ENCODE peak calls at places on chromosomes 12 and 14, in four cellular contexts. One of them, this sample, is unnamed.

GRCh38 chr12:50642035-50642451 is 121.9 kb upstream of the ATF1 start:
- DNase-seq in transverse colon: no peak
- DNase-seq in K562: peak; percentile 69
- DNase-seq in A549: peak; percentile 57
- DNase-seq in this sample: no peak

GRCh38 chr12:110073049-110073831 is 24.9 kb upstream of the C12orf76 start:
- DNase-seq in A549: no peak
- DNase-seq in K562: no peak
- DNase-seq in transverse colon: peak; percentile 33
- DNase-seq in this sample: no peak

GRCh38 chr14:22842211-22843122 is 6.1 kb downstream of the MMP14 start:
- DNase-seq in transverse colon: no peak
- DNase-seq in K562: no peak
- DNase-seq in A549: no peak
- DNase-seq in this sample: no peak

GRCh38 chr12:75414671-75415070 is 23.8 kb downstream of the GLIPR1L2 start:
- DNase-seq in transverse colon: no peak
- DNase-seq in A549: no peak
- DNase-seq in K562: no peak
- DNase-seq in this sample: no peak

GRCh38 chr12:22729431-22729830 is 104.5 kb downstream of the ETNK1 start:
- DNase-seq in transverse colon: no peak
- DNase-seq in A549: no peak
- DNase-seq in K562: no peak
- DNase-seq in this sample: no peak

GRCh38 chr14:21501568-21501967 is 9.6 kb downstream of the METTL3 start:
- DNase-seq in transverse colon: no peak
- DNase-seq in A549: no peak
- DNase-seq in K562: no peak
- DNase-seq in this sample: no peak

GRCh38 chr14:74018029-74018703 is 922 bp downstream of the ENTPD5 start:
- DNase-seq in A549: no peak
- DNase-seq in K562: no peak
- DNase-seq in transverse colon: no peak
- DNase-seq in this sample: no peak

GRCh38 chr12:95548539-95549391 is 2.5 kb downstream of the USP44 start:
- DNase-seq in K562: peak; percentile 58
- DNase-seq in transverse colon: peak; percentile 56
- DNase-seq in A549: peak; percentile 55
- DNase-seq in this sample: no peak

GRCh38 chr14:55071870-55072640 is 20.6 kb downstream of the MAPK1IP1L start:
- DNase-seq in K562: no peak
- DNase-seq in A549: peak; percentile 32
- DNase-seq in transverse colon: no peak
- DNase-seq in this sample: no peak

GRCh38 chr12:131444220-131445164 is 266.4 kb upstream of the SFSWAP start:
- DNase-seq in A549: no peak
- DNase-seq in transverse colon: no peak
- DNase-seq in K562: no peak
- DNase-seq in this sample: no peak

GRCh38 chr14:102900631-102901571 is 21.6 kb upstream of the AMN start:
- DNase-seq in A549: no peak
- DNase-seq in transverse colon: no peak
- DNase-seq in K562: no peak
- DNase-seq in this sample: no peak

GRCh38 chr14:55739967-55740707 is 160.1 kb downstream of the KTN1 start:
- DNase-seq in transverse colon: no peak
- DNase-seq in K562: no peak
- DNase-seq in A549: no peak
- DNase-seq in this sample: no peak

GRCh38 chr14:52821805-52822250 is 30.4 kb upstream of the GNPNAT1 start:
- DNase-seq in A549: no peak
- DNase-seq in transverse colon: no peak
- DNase-seq in K562: no peak
- DNase-seq in this sample: no peak

GRCh38 chr12:131461096-131461495 is 249.8 kb upstream of the SFSWAP start:
- DNase-seq in transverse colon: no peak
- DNase-seq in A549: no peak
- DNase-seq in K562: no peak
- DNase-seq in this sample: no peak

GRCh38 chr12:50380761-50381325 is 15.6 kb downstream of the FAM186A start:
- DNase-seq in transverse colon: no peak
- DNase-seq in K562: no peak
- DNase-seq in A549: no peak
- DNase-seq in this sample: no peak

GRCh38 chr12:54390668-54391551 is 6.4 kb upstream of the ZNF385A start:
- DNase-seq in K562: peak; percentile 95
- DNase-seq in transverse colon: peak; percentile 69
- DNase-seq in A549: no peak
- DNase-seq in this sample: no peak

GRCh38 chr12:46370380-46370734 is 2.2 kb downstream of the SLC38A2 start:
- DNase-seq in A549: no peak
- DNase-seq in K562: no peak
- DNase-seq in transverse colon: no peak
- DNase-seq in this sample: no peak

GRCh38 chr14:73426877-73427276 is 31.5 kb downstream of the NUMB start:
- DNase-seq in K562: no peak
- DNase-seq in A549: no peak
- DNase-seq in transverse colon: no peak
- DNase-seq in this sample: no peak

GRCh38 chr12:47736877-47737676 is 11.8 kb upstream of the ENDOU start:
- DNase-seq in A549: no peak
- DNase-seq in transverse colon: peak; percentile 56
- DNase-seq in K562: peak; percentile 59
- DNase-seq in this sample: peak; percentile 96

GRCh38 chr14:28652782-28653181 is 113.8 kb upstream of the FOXG1 start:
- DNase-seq in transverse colon: no peak
- DNase-seq in A549: peak; percentile 80
- DNase-seq in K562: no peak
- DNase-seq in this sample: no peak

GRCh38 chr12:24152270-24152669 is 202.8 kb upstream of the SOX5 start:
- DNase-seq in A549: no peak
- DNase-seq in transverse colon: no peak
- DNase-seq in K562: peak; percentile 45
- DNase-seq in this sample: no peak

GRCh38 chr14:60092516-60092915 is 793 bp downstream of the PCNX4 start:
- DNase-seq in K562: peak; percentile 32
- DNase-seq in A549: peak; percentile 42
- DNase-seq in transverse colon: peak; percentile 18
- DNase-seq in this sample: no peak

GRCh38 chr12:19045421-19045820 is 84.1 kb upstream of the PLEKHA5 start:
- DNase-seq in transverse colon: no peak
- DNase-seq in K562: no peak
- DNase-seq in A549: no peak
- DNase-seq in this sample: no peak

GRCh38 chr12:132159555-132160003 is 15.3 kb downstream of the NOC4L start:
- DNase-seq in A549: no peak
- DNase-seq in transverse colon: no peak
- DNase-seq in K562: no peak
- DNase-seq in this sample: no peak

GRCh38 chr14:92922155-92922735 is 705 bp upstream of the CHGA start:
- DNase-seq in A549: peak; percentile 21
- DNase-seq in transverse colon: no peak
- DNase-seq in K562: no peak
- DNase-seq in this sample: no peak
- H3K4me1 ChIP-seq in A549: peaks cover 9% of the 10 kb centered on the region
- H3K4me1 ChIP-seq in transverse colon: no peaks in the 10 kb centered on the region
- H3K4me1 ChIP-seq in K562: no peaks in the 10 kb centered on the region
- H3K4me1 ChIP-seq in this sample: peaks cover 8% of the 10 kb centered on the region

GRCh38 chr12:124753993-124754392 is 109.7 kb downstream of the SCARB1 start:
- DNase-seq in transverse colon: no peak
- DNase-seq in K562: no peak
- DNase-seq in A549: no peak
- DNase-seq in this sample: no peak

GRCh38 chr12:124754491-124754890 is 109.2 kb downstream of the SCARB1 start:
- DNase-seq in transverse colon: no peak
- DNase-seq in A549: no peak
- DNase-seq in K562: no peak
- DNase-seq in this sample: no peak

GRCh38 chr12:124756151-124756550 is 107.5 kb downstream of the SCARB1 start:
- DNase-seq in K562: no peak
- DNase-seq in transverse colon: no peak
- DNase-seq in A549: no peak
- DNase-seq in this sample: no peak

GRCh38 chr12:124755801-124756148 is 107.9 kb downstream of the SCARB1 start:
- DNase-seq in A549: no peak
- DNase-seq in K562: no peak
- DNase-seq in transverse colon: no peak
- DNase-seq in this sample: no peak

DNA sequence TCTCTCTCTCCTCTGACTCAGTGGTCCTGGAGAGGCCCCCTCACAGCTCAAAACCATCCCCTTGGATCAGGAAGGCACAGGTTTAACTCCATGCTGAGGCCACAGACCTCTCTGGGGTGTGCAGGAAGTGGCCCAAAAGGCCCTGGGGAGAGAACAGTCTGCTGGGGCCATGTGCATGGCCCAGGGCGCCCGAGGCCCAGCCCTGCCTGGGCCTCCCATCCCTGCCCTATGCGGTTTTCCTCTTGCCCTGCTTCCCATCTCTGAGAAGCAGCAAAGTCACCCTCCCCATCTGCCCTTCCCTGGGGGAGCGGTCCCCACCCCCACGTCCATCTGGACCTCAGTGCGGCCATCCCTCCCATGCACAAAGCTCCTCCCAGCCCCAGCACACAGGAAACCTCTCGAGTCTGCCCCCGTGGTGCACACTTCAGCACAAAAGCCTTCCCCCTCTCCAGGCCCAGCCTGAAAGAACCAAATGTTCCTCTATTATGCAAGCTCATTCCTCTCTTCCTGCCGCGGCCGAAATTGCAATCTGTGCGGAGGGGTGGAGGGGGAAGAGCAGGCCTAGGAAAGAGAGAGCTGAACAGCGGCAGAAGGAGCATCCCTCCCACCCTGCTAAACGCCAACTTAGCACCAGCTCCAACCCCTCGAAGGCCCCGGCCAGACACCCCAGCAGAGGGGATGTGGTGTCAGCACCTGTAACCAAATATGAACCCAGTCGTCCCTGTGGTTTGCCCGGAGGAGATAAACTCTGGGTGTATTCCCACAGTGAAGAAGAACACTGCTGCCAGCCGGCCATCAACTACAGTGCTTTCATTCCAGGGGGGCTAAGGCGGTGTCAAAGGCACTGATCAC is 108.5 kb downstream of the SCARB1 start:
- DNase-seq in A549: no peak
- DNase-seq in K562: no peak
- DNase-seq in transverse colon: peak; percentile 73
- DNase-seq in this sample: peak; percentile 98
- TF ChIP-seq EP300 in A549: no peak
- TF ChIP-seq EP300 in K562: no peak
- TF ChIP-seq EP300 in transverse colon: peak; percentile 80
- TF ChIP-seq EP300 in this sample: peak; percentile 85

GRCh38 chr12:68067762-68068376 is 78.6 kb downstream of the IFNG-AS1 start:
- DNase-seq in A549: peak; percentile 12
- DNase-seq in K562: peak; percentile 29
- DNase-seq in transverse colon: no peak
- DNase-seq in this sample: no peak
- H3K4me3 ChIP-seq in A549: no peak overlapping the region
- H3K4me3 ChIP-seq in K562: no peak overlapping the region
- H3K4me3 ChIP-seq in transverse colon: no peak overlapping the region
- H3K4me3 ChIP-seq in this sample: no peak overlapping the region

GRCh38 chr12:117085318-117085947 is 13.8 kb downstream of the TESC start:
- DNase-seq in transverse colon: no peak
- DNase-seq in K562: no peak
- DNase-seq in A549: no peak
- DNase-seq in this sample: no peak
- H3K4me1 ChIP-seq in transverse colon: no peaks in the 10 kb centered on the region
- H3K4me1 ChIP-seq in K562: no peaks in the 10 kb centered on the region
- H3K4me1 ChIP-seq in A549: peaks cover 9% of the 10 kb centered on the region
- H3K4me1 ChIP-seq in this sample: peaks cover 12% of the 10 kb centered on the region

GRCh38 chr14:50831704-50832130 is 755 bp upstream of the NIN start:
- DNase-seq in A549: peak; percentile 18
- DNase-seq in K562: peak; percentile 13
- DNase-seq in transverse colon: no peak
- DNase-seq in this sample: no peak

GRCh38 chr14:50830932-50831703 is at the start of gene NIN:
- DNase-seq in A549: peak; percentile 72
- DNase-seq in K562: peak; percentile 77
- DNase-seq in transverse colon: peak; percentile 83
- DNase-seq in this sample: peak; percentile 91

GRCh38 chr14:50830044-50830931 is 674 bp downstream of the NIN start:
- DNase-seq in transverse colon: peak; percentile 52
- DNase-seq in K562: peak; percentile 37
- DNase-seq in A549: peak; percentile 24
- DNase-seq in this sample: peak; percentile 93

GRCh38 chr14:50829472-50830043 is 1.4 kb downstream of the NIN start:
- DNase-seq in A549: no peak
- DNase-seq in transverse colon: no peak
- DNase-seq in K562: no peak
- DNase-seq in this sample: peak; percentile 68

DNA sequence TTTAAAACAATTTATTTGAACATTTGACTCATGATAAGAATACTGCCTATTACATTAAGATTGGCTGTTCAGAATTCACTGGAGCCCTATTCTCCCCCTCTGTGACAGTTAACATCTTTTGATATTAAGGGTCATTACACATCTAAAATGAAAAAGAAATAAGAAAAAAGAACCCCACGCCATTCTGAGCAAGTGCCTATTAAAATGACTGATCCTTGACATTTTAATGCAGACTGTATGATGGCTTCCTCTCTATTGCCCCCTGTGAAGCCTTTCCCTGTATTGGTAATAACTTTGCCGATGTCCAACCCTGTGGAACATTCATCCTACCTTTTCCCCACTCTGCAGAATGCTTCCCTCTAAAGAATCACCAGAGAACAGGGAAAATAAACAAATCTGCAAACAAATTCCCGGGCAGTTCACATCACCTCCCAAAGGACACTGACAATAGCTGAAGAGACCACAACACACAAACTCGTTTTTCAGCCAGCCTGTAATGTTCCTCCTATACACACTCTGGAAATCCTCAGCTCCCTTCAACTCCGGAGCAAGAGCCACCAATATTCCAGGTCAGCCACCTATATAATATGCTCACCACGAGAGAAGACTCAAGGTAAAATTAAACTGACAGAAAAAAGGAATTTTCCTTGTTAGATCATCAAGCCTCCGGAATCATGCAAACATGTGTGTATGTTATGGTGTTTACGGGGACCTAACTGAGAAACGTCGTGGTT is 2.1 kb downstream of the NIN start:
- DNase-seq in K562: no peak
- DNase-seq in A549: no peak
- DNase-seq in transverse colon: no peak
- DNase-seq in this sample: peak; percentile 47
- TF ChIP-seq EP300 in K562: no peak
- TF ChIP-seq EP300 in A549: no peak
- TF ChIP-seq EP300 in transverse colon: no peak
- TF ChIP-seq EP300 in this sample: no peak

GRCh38 chr12:112256780-112257179 is 125.5 kb downstream of the HECTD4 start:
- DNase-seq in transverse colon: no peak
- DNase-seq in A549: no peak
- DNase-seq in K562: no peak
- DNase-seq in this sample: no peak
- H3K4me3 ChIP-seq in transverse colon: no peak overlapping the region
- H3K4me3 ChIP-seq in A549: no peak overlapping the region
- H3K4me3 ChIP-seq in K562: no peak overlapping the region
- H3K4me3 ChIP-seq in this sample: no peak overlapping the region

GRCh38 chr12:49089831-49090773 is 4.5 kb downstream of the DHH start:
- DNase-seq in K562: peak; percentile 94
- DNase-seq in transverse colon: no peak
- DNase-seq in A549: peak; percentile 72
- DNase-seq in this sample: no peak
- H3K4me1 ChIP-seq in K562: peaks cover 66% of the 10 kb centered on the region
- H3K4me1 ChIP-seq in transverse colon: peaks cover 32% of the 10 kb centered on the region
- H3K4me1 ChIP-seq in A549: peaks cover 22% of the 10 kb centered on the region
- H3K4me1 ChIP-seq in this sample: peaks cover 58% of the 10 kb centered on the region

This sample was measured in esophagus muscularis mucosa.